ENCODE peak calls at places on chromosomes 1 and 21, in seven cellular contexts. S is sigmoid colon, F is uterus, P is B cell, Y is stomach, K is AG09319, V is astrocyte. O is an unnamed sample.

GRCh38 chr1:87902830-87903614 is 574.3 kb downstream of the LMO4 start:
- DNase-seq in S (peak; percentile 66), F (peak; percentile 27), P (peak; percentile 6), Y (no peak), K (no peak), V (peak; percentile 15), O (no peak)

GRCh38 chr1:160522136-160522535 is 919 bp downstream of the SLAMF6 start:
- DNase-seq in S (no peak), F (no peak), P (no peak), Y (no peak), K (no peak), V (no peak), O (no peak)

GRCh38 chr1:43404353-43404752 is 14.7 kb downstream of the SZT2 start:
- DNase-seq in S (no peak), F (no peak), P (no peak), Y (no peak), K (no peak), V (no peak), O (no peak)

GRCh38 chr1:208117817-208118216 is 126.4 kb downstream of the PLXNA2 start:
- DNase-seq in S (no peak), F (no peak), P (no peak), Y (no peak), K (no peak), V (no peak), O (no peak)

GRCh38 chr1:27284425-27285287 is 37.3 kb upstream of the TMEM222 start:
- DNase-seq in S (peak; percentile 88), F (peak; percentile 78), P (peak; percentile 88), Y (peak; percentile 91), K (peak; percentile 35), V (peak; percentile 35), O (peak; percentile 75)

GRCh38 chr1:5267603-5268235 is 613.3 kb downstream of the AJAP1 start:
- DNase-seq in S (no peak), F (no peak), P (no peak), Y (no peak), K (no peak), V (no peak), O (no peak)

GRCh38 chr1:163361123-163361934 is 39.6 kb downstream of the NUF2 start:
- DNase-seq in S (no peak), F (no peak), P (peak; percentile 1), Y (no peak), K (no peak), V (no peak), O (no peak)

GRCh38 chr1:6962390-6962955 is 177.2 kb downstream of the CAMTA1 start:
- DNase-seq in S (peak; percentile 69), F (peak; percentile 48), P (peak; percentile 22), Y (peak; percentile 31), K (no peak), V (no peak), O (no peak)

GRCh38 chr1:201903135-201903534 is 14.4 kb downstream of the SHISA4 start:
- DNase-seq in S (peak; percentile 84), F (peak; percentile 71), P (no peak), Y (no peak), K (no peak), V (peak; percentile 50), O (peak; percentile 43)

GRCh38 chr1:230705289-230706019 is 8.5 kb downstream of the AGT start:
- DNase-seq in S (no peak), F (no peak), P (no peak), Y (no peak), K (no peak), V (no peak), O (no peak)

GRCh38 chr1:50420689-50421365 is 2.4 kb downstream of the DMRTA2 start:
- DNase-seq in S (no peak), F (no peak), P (peak; percentile 29), Y (no peak), K (no peak), V (no peak), O (no peak)

GRCh38 chr1:43853161-43853921 is 80.3 kb upstream of the ARTN start:
- DNase-seq in S (peak; percentile 79), F (no peak), P (no peak), Y (peak; percentile 67), K (no peak), V (peak; percentile 85), O (peak; percentile 68)

GRCh38 chr1:109371271-109371739 is 26.4 kb downstream of the SORT1 start:
- DNase-seq in S (peak; percentile 74), F (no peak), P (no peak), Y (no peak), K (peak; percentile 35), V (peak; percentile 71), O (peak; percentile 79)

GRCh38 chr1:73333847-73334503 is 864.0 kb downstream of the LRRIQ3 start:
- DNase-seq in S (no peak), F (no peak), P (no peak), Y (no peak), K (no peak), V (no peak), O (no peak)

GRCh38 chr1:57142999-57143398 is 177.2 kb upstream of the C8B start:
- DNase-seq in S (no peak), F (no peak), P (no peak), Y (no peak), K (no peak), V (no peak), O (no peak)

GRCh38 chr21:41831453-41831831 is 47.7 kb downstream of the PRDM15 start:
- DNase-seq in S (no peak), F (no peak), P (no peak), Y (no peak), K (no peak), V (no peak), O (no peak)

GRCh38 chr1:225923692-225924555 is at the start of gene PYCR2:
- DNase-seq in S (peak; percentile 98), F (peak; percentile 97), P (peak; percentile 97), Y (peak; percentile 96), K (peak; percentile 94), V (peak; percentile 88), O (peak; percentile 91)

GRCh38 chr1:110645962-110646735 is 28.6 kb downstream of the KCNA3 start:
- DNase-seq in S (no peak), F (no peak), P (no peak), Y (no peak), K (no peak), V (peak; percentile 3), O (peak; percentile 70)

GRCh38 chr1:229554886-229555621 is 3.5 kb downstream of the ABCB10 start:
- DNase-seq in S (no peak), F (no peak), P (no peak), Y (no peak), K (no peak), V (no peak), O (no peak)
- TF ChIP-seq CTCF in S (no peak), F (no peak), P (no peak), Y (no peak), K (no peak), V (no peak), O (no peak)

GRCh38 chr1:62288224-62288623 is 31.0 kb downstream of the KANK4 start:
- DNase-seq in S (no peak), F (no peak), P (no peak), Y (no peak), K (no peak), V (no peak), O (no peak)

GRCh38 chr1:62288669-62289068 is 30.6 kb downstream of the KANK4 start:
- DNase-seq in S (no peak), F (no peak), P (no peak), Y (no peak), K (no peak), V (no peak), O (no peak)

GRCh38 chr1:62295921-62296451 is 23.2 kb downstream of the KANK4 start:
- DNase-seq in S (no peak), F (no peak), P (no peak), Y (no peak), K (no peak), V (peak; percentile 77), O (peak; percentile 73)

GRCh38 chr1:62299426-62300200 is 19.6 kb downstream of the KANK4 start:
- DNase-seq in S (no peak), F (no peak), P (no peak), Y (peak; percentile 71), K (no peak), V (peak; percentile 45), O (no peak)

GRCh38 chr1:62294211-62294610 is 25.0 kb downstream of the KANK4 start:
- DNase-seq in S (no peak), F (no peak), P (no peak), Y (peak; percentile 33), K (no peak), V (no peak), O (no peak)
- TF ChIP-seq CTCF in S (no peak), F (no peak), P (peak; percentile 8), Y (no peak), K (peak; percentile 32), V (no peak), O (peak; percentile 25)

GRCh38 chr1:173506437-173506836 is 29.3 kb downstream of the PRDX6 start:
- DNase-seq in S (no peak), F (no peak), P (no peak), Y (peak; percentile 56), K (no peak), V (no peak), O (no peak)
- TF ChIP-seq CTCF in S (no peak), F (no peak), P (no peak), Y (no peak), K (no peak), V (no peak), O (peak; percentile 48)

DNA sequence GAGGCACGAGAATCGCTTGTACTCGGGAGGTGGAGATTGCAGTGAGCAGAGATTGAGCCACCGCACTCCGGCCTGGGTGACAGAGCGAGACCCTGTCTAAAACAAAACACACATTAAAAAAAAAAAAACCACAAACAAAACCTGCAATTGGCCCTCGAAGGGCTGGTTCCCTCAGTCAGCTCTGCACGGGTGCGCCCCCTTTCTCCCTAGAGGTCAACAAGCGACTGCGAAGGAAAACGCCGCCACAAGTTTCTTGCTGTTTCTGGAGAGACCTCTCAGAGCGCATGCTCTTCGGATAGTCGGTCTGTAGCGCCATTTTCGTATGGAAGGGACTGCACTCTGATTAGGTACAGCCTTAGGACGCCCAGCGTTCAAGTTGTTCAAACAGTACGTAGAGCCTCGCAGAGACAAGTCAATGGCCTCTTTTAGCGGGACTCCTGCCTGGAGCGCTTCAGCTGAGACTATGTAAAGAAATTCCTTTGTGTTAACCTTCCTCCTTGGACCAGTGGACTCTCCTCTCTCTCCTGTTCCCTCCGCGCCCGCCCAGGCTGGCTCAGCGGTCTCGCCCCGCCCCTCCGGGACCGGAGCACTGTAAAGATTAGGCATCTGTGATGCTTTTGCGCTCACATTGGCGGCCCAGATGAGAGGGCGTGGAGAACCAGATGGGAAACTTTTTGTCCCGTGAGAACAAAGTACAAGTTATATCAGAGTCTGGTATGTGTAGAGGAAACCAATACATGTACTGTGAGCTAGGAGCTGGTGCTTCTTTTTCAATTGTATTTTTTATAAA is 1.0 kb upstream of the CDC14A start:
- DNase-seq in S (peak; percentile 90), F (peak; percentile 82), P (peak; percentile 84), Y (peak; percentile 92), K (peak; percentile 61), V (peak; percentile 87), O (peak; percentile 90)
- TF ChIP-seq CTCF in S (peak; percentile 17), F (peak; percentile 47), P (no peak), Y (no peak), K (peak; percentile 32), V (no peak), O (peak; percentile 68)

O was measured in HFFc6.